ENCODE peak calls at places on chromosome 13, in seven cellular contexts. T, M, R, L, I, V and C are unnamed samples.

GRCh38 chr13:45185286-45185685 is 15.6 kb downstream of the KCTD4 start:
- DNase-seq in T (no peak), M (no peak), R (no peak), L (no peak), I (no peak), V (no peak), C (no peak)

GRCh38 chr13:93079294-93079693 is 147.3 kb upstream of the GPC6 start:
- DNase-seq in T (no peak), M (no peak), R (no peak), L (no peak), I (no peak), V (no peak), C (no peak)

GRCh38 chr13:22311734-22312404 is 641.0 kb downstream of the FGF9 start:
- DNase-seq in T (no peak), M (peak), R (peak), L (peak), I (no peak), V (no peak), C (no peak)

GRCh38 chr13:79108914-79109643 is 297.0 kb downstream of the RBM26 start:
- DNase-seq in T (no peak), M (no peak), R (no peak), L (no peak), I (no peak), V (no peak), C (no peak)

GRCh38 chr13:32446778-32447465 is 19.0 kb upstream of the N4BP2L1 start:
- DNase-seq in T (no peak), M (no peak), R (no peak), L (no peak), I (no peak), V (no peak), C (no peak)

GRCh38 chr13:111115841-111116500 is 861 bp downstream of the ARHGEF7 start:
- DNase-seq in T (no peak), M (peak), R (peak), L (peak), I (no peak), V (no peak), C (peak)

GRCh38 chr13:43054803-43055802 is 31.7 kb downstream of the DNAJC15 start:
- DNase-seq in T (no peak), M (peak), R (peak), L (no peak), I (no peak), V (peak), C (no peak)

GRCh38 chr13:23724196-23724970 is 154.2 kb downstream of the TNFRSF19 start:
- DNase-seq in T (no peak), M (no peak), R (no peak), L (no peak), I (no peak), V (no peak), C (no peak)

GRCh38 chr13:38265135-38265497 is 84.5 kb upstream of the UFM1 start:
- DNase-seq in T (no peak), M (no peak), R (no peak), L (no peak), I (no peak), V (no peak), C (peak)

GRCh38 chr13:77521595-77522367 is 13.7 kb upstream of the SCEL start:
- DNase-seq in T (no peak), M (no peak), R (no peak), L (no peak), I (no peak), V (no peak), C (no peak)

GRCh38 chr13:91353494-91353893 is 6.0 kb downstream of the MIR17HG start:
- DNase-seq in T (no peak), M (no peak), R (no peak), L (no peak), I (no peak), V (peak), C (no peak)
- H3K27ac ChIP-seq in T (peak), M (no peak), R (no peak), L (no peak), I (no peak), V (peak), C (no peak)

GRCh38 chr13:53342623-53343022 is 314.0 kb downstream of the OLFM4 start:
- DNase-seq in T (no peak), M (no peak), R (no peak), L (no peak), I (no peak), V (no peak), C (no peak)
- H3K27ac ChIP-seq in T (no peak), M (no peak), R (no peak), L (no peak), I (no peak), V (no peak), C (no peak)

DNA sequence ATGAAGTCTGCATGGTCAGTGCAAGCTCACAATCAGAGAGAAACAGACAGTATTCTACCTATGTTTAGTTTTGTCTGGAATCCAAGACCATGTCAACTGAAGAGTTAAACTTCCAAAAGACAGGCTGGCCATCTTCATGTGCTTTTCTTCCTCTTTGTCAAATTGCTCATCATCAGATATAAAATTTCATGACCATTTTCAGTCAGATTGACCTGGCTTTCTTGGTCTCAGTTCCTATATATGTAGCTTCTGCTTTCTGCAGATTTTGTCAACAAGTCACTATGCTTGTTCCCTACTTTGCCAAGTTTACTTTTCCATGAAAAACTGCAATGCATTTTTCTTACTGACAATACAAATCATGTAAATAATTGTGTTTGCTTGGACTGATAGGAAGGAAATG is 13.9 kb downstream of the SLC46A3 start:
- DNase-seq in T (no peak), M (no peak), R (no peak), L (no peak), I (no peak), V (no peak), C (no peak)
- H3K27ac ChIP-seq in T (no peak), M (no peak), R (no peak), L (no peak), I (no peak), V (no peak), C (no peak)

GRCh38 chr13:21014139-21014665 is 47.2 kb downstream of the LATS2 start:
- DNase-seq in T (no peak), M (no peak), R (no peak), L (no peak), I (no peak), V (no peak), C (peak)

GRCh38 chr13:21014666-21015170 is 46.7 kb downstream of the LATS2 start:
- DNase-seq in T (no peak), M (peak), R (peak), L (no peak), I (no peak), V (no peak), C (peak)

GRCh38 chr13:21015284-21015683 is 46.1 kb downstream of the LATS2 start:
- DNase-seq in T (no peak), M (no peak), R (no peak), L (no peak), I (no peak), V (no peak), C (no peak)

GRCh38 chr13:21018220-21018619 is 43.2 kb downstream of the LATS2 start:
- DNase-seq in T (no peak), M (no peak), R (no peak), L (no peak), I (no peak), V (no peak), C (peak)

GRCh38 chr13:21016487-21016886 is 44.9 kb downstream of the LATS2 start:
- DNase-seq in T (no peak), M (no peak), R (no peak), L (no peak), I (no peak), V (no peak), C (peak)
- H3K27ac ChIP-seq in T (peak), M (no peak), R (peak), L (peak), I (no peak), V (no peak), C (no peak)

DNA sequence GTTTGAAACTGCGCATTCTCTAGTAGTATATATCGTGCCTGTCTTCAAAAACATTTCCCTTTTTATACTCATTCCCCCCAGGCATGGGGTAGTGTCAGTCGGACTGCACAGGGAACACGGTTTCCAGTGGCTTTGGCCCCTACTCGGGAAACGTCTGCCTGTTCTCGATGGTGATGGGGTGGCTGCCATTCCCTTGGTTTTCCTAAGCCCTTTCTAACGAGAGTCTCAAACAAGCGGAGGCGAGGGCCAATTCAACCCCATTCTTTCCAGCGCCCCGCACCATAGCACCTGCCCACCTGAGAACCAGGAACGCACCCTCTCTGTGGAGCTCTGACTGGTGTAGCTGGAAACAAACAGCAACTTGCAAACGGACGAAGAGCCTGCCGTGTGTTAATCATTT is 127.6 kb downstream of the STK24 start:
- DNase-seq in T (no peak), M (no peak), R (no peak), L (no peak), I (no peak), V (no peak), C (no peak)
- H3K27ac ChIP-seq in T (no peak), M (no peak), R (peak), L (no peak), I (no peak), V (no peak), C (no peak)

DNA sequence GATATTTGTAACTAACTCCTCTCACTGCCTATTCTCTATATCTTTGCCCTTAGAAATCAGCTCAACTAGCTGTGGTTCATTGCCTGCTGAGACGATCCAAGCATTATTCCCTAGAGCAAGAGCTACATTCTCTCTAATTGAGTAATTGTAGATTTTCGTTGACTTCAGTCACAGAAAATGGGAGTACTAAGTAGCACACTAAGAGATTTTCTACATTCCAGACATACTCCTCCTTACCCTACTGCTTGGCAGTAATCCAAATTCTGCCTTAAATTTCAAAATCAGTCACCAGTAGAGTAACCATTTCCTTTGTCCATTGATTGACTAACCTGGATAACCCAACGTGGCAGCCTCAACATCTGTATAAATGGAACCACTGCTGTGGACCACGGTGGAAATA is 1786.8 kb downstream of the SLITRK5 start:
- DNase-seq in T (no peak), M (no peak), R (no peak), L (no peak), I (no peak), V (no peak), C (no peak)
- H3K27ac ChIP-seq in T (no peak), M (no peak), R (no peak), L (no peak), I (no peak), V (no peak), C (no peak)